ENCODE peak calls at places on chromosomes 11 and 22, in five cellular contexts. One of them, this sample, is unnamed. For H3K9me2, the result is how much of the 10 kb centered on the place peaks cover.

GRCh38 chr11:122463530-122463929 is 192.0 kb upstream of the UBASH3B start:
- DNase-seq in GM23338: no peak
- DNase-seq in PC-3: no peak
- DNase-seq in HCT116: no peak
- DNase-seq in MM.1S: no peak
- DNase-seq in this sample: no peak

GRCh38 chr11:74319139-74319538 is 7.7 kb upstream of the P4HA3 start:
- DNase-seq in MM.1S: no peak
- DNase-seq in GM23338: no peak
- DNase-seq in PC-3: peak
- DNase-seq in HCT116: no peak
- DNase-seq in this sample: no peak

GRCh38 chr11:1978865-1979473 is 18.7 kb downstream of the H19 start:
- DNase-seq in PC-3: no peak
- DNase-seq in MM.1S: no peak
- DNase-seq in GM23338: no peak
- DNase-seq in HCT116: no peak
- DNase-seq in this sample: no peak

GRCh38 chr11:64444838-64445441 is 86.0 kb downstream of the RPS6KA4 start:
- DNase-seq in PC-3: peak
- DNase-seq in MM.1S: no peak
- DNase-seq in GM23338: peak
- DNase-seq in HCT116: peak
- DNase-seq in this sample: peak

GRCh38 chr22:37330200-37331033 is 48.1 kb downstream of the CYTH4 start:
- DNase-seq in GM23338: peak
- DNase-seq in MM.1S: peak
- DNase-seq in HCT116: peak
- DNase-seq in PC-3: peak
- DNase-seq in this sample: peak

GRCh38 chr22:19615001-19615461 is 90.8 kb upstream of the CLDN5 start:
- DNase-seq in PC-3: no peak
- DNase-seq in MM.1S: no peak
- DNase-seq in HCT116: no peak
- DNase-seq in GM23338: no peak
- DNase-seq in this sample: peak

GRCh38 chr11:6248248-6248647 is 9.4 kb downstream of the CNGA4 start:
- DNase-seq in PC-3: no peak
- DNase-seq in MM.1S: no peak
- DNase-seq in HCT116: no peak
- DNase-seq in GM23338: no peak
- DNase-seq in this sample: no peak

GRCh38 chr22:26642465-26643367 is 14.7 kb upstream of the MIAT start:
- DNase-seq in PC-3: no peak
- DNase-seq in HCT116: no peak
- DNase-seq in GM23338: peak
- DNase-seq in MM.1S: peak
- DNase-seq in this sample: peak

GRCh38 chr11:120956710-120957500 is 67.0 kb upstream of the TBCEL start:
- DNase-seq in HCT116: no peak
- DNase-seq in GM23338: peak
- DNase-seq in MM.1S: peak
- DNase-seq in PC-3: no peak
- DNase-seq in this sample: peak

GRCh38 chr11:35367491-35367890 is 51.9 kb downstream of the SLC1A2 start:
- DNase-seq in MM.1S: no peak
- DNase-seq in PC-3: peak
- DNase-seq in HCT116: no peak
- DNase-seq in GM23338: no peak
- DNase-seq in this sample: no peak

GRCh38 chr11:85918910-85919794 is 64.0 kb downstream of the CCDC83 start:
- DNase-seq in GM23338: no peak
- DNase-seq in HCT116: no peak
- DNase-seq in PC-3: no peak
- DNase-seq in MM.1S: no peak
- DNase-seq in this sample: no peak

GRCh38 chr11:61071208-61071681 is 31.0 kb upstream of the CD5 start:
- DNase-seq in GM23338: no peak
- DNase-seq in MM.1S: no peak
- DNase-seq in HCT116: no peak
- DNase-seq in PC-3: no peak
- DNase-seq in this sample: peak

GRCh38 chr11:3132831-3133455 is 32.2 kb downstream of the OSBPL5 start:
- DNase-seq in GM23338: no peak
- DNase-seq in PC-3: no peak
- DNase-seq in HCT116: no peak
- DNase-seq in MM.1S: no peak
- DNase-seq in this sample: no peak

GRCh38 chr11:24589064-24589463 is 92.2 kb downstream of the LUZP2 start:
- DNase-seq in HCT116: no peak
- DNase-seq in GM23338: no peak
- DNase-seq in MM.1S: no peak
- DNase-seq in PC-3: no peak
- DNase-seq in this sample: no peak

GRCh38 chr22:23856721-23857605 is 712 bp upstream of the SLC2A11 start:
- DNase-seq in HCT116: no peak
- DNase-seq in PC-3: no peak
- DNase-seq in GM23338: peak
- DNase-seq in MM.1S: peak
- DNase-seq in this sample: peak

GRCh38 chr11:134244593-134244992 is 8.6 kb downstream of the THYN1 start:
- DNase-seq in HCT116: no peak
- DNase-seq in MM.1S: peak
- DNase-seq in PC-3: peak
- DNase-seq in GM23338: peak
- DNase-seq in this sample: peak

GRCh38 chr11:69601346-69601975 is 39.5 kb upstream of the CCND1 start:
- DNase-seq in GM23338: no peak
- DNase-seq in HCT116: no peak
- DNase-seq in PC-3: no peak
- DNase-seq in MM.1S: no peak
- DNase-seq in this sample: no peak

GRCh38 chr22:44395116-44396005 is 82.6 kb upstream of the SHISAL1 start:
- DNase-seq in GM23338: no peak
- DNase-seq in HCT116: no peak
- DNase-seq in PC-3: no peak
- DNase-seq in MM.1S: no peak
- DNase-seq in this sample: no peak

GRCh38 chr11:66970808-66971442 is 4.2 kb upstream of the C11orf86 start:
- DNase-seq in GM23338: no peak
- DNase-seq in PC-3: peak
- DNase-seq in MM.1S: no peak
- DNase-seq in HCT116: peak
- DNase-seq in this sample: no peak

GRCh38 chr11:59144096-59144495 is 1.4 kb downstream of the FAM111A start:
- DNase-seq in GM23338: no peak
- DNase-seq in HCT116: no peak
- DNase-seq in PC-3: peak
- DNase-seq in MM.1S: no peak
- DNase-seq in this sample: peak

GRCh38 chr11:96664108-96664507 is 274.3 kb downstream of the JRKL start:
- DNase-seq in HCT116: no peak
- DNase-seq in GM23338: no peak
- DNase-seq in PC-3: no peak
- DNase-seq in MM.1S: no peak
- DNase-seq in this sample: no peak

GRCh38 chr11:128924109-128924508 is 18.6 kb downstream of the TP53AIP1 start:
- DNase-seq in HCT116: no peak
- DNase-seq in PC-3: no peak
- DNase-seq in MM.1S: no peak
- DNase-seq in GM23338: no peak
- DNase-seq in this sample: no peak

GRCh38 chr11:9003573-9004309 is at the start of gene NRIP3:
- DNase-seq in GM23338: peak
- DNase-seq in HCT116: no peak
- DNase-seq in PC-3: no peak
- DNase-seq in MM.1S: no peak
- DNase-seq in this sample: no peak

GRCh38 chr11:9745411-9746211 is 81.7 kb downstream of the SWAP70 start:
- DNase-seq in PC-3: no peak
- DNase-seq in HCT116: no peak
- DNase-seq in GM23338: no peak
- DNase-seq in MM.1S: no peak
- DNase-seq in this sample: peak

GRCh38 chr22:46051646-46052045 is 74.7 kb upstream of the WNT7B start:
- DNase-seq in HCT116: no peak
- DNase-seq in MM.1S: no peak
- DNase-seq in GM23338: no peak
- DNase-seq in PC-3: no peak
- DNase-seq in this sample: no peak

GRCh38 chr22:50714631-50715179 is 23.3 kb upstream of the ACR start:
- DNase-seq in HCT116: no peak
- DNase-seq in PC-3: no peak
- DNase-seq in MM.1S: no peak
- DNase-seq in GM23338: no peak
- DNase-seq in this sample: no peak

GRCh38 chr22:46056169-46057041 is 79.4 kb upstream of the WNT7B start:
- DNase-seq in PC-3: peak
- DNase-seq in HCT116: no peak
- DNase-seq in GM23338: no peak
- DNase-seq in MM.1S: no peak
- DNase-seq in this sample: peak

GRCh38 chr22:23071163-23072034 is 1.1 kb downstream of the GNAZ start:
- DNase-seq in PC-3: no peak
- DNase-seq in MM.1S: no peak
- DNase-seq in GM23338: no peak
- DNase-seq in HCT116: no peak
- DNase-seq in this sample: no peak

GRCh38 chr11:75924966-75925784 is 110.2 kb downstream of the UVRAG start:
- DNase-seq in PC-3: peak
- DNase-seq in HCT116: no peak
- DNase-seq in GM23338: no peak
- DNase-seq in MM.1S: no peak
- DNase-seq in this sample: no peak

GRCh38 chr22:34761111-34761510 is 304.8 kb upstream of the ISX start:
- DNase-seq in MM.1S: no peak
- DNase-seq in PC-3: no peak
- DNase-seq in GM23338: no peak
- DNase-seq in HCT116: no peak
- DNase-seq in this sample: no peak

GRCh38 chr11:108891909-108892511 is 227.1 kb downstream of the DDX10 start:
- DNase-seq in HCT116: no peak
- DNase-seq in GM23338: no peak
- DNase-seq in PC-3: no peak
- DNase-seq in MM.1S: no peak
- DNase-seq in this sample: no peak
- H3K9me2 ChIP-seq in HCT116: under half
- H3K9me2 ChIP-seq in GM23338: under half
- H3K9me2 ChIP-seq in PC-3: under half
- H3K9me2 ChIP-seq in MM.1S: under half
- H3K9me2 ChIP-seq in this sample: under half

GRCh38 chr22:29031236-29031982 is 30.2 kb downstream of the C22orf31 start:
- DNase-seq in GM23338: peak
- DNase-seq in MM.1S: no peak
- DNase-seq in HCT116: peak
- DNase-seq in PC-3: peak
- DNase-seq in this sample: no peak
- TF ChIP-seq CTCF in GM23338: peak
- TF ChIP-seq CTCF in MM.1S: no peak
- TF ChIP-seq CTCF in HCT116: peak
- TF ChIP-seq CTCF in PC-3: no peak
- TF ChIP-seq CTCF in this sample: no peak

GRCh38 chr11:114412946-114413345 is 12.5 kb downstream of the RBM7 start:
- DNase-seq in PC-3: no peak
- DNase-seq in MM.1S: no peak
- DNase-seq in GM23338: peak
- DNase-seq in HCT116: no peak
- DNase-seq in this sample: no peak

GRCh38 chr11:114416441-114416928 is 16.0 kb downstream of the RBM7 start:
- DNase-seq in HCT116: no peak
- DNase-seq in GM23338: no peak
- DNase-seq in PC-3: peak
- DNase-seq in MM.1S: no peak
- DNase-seq in this sample: no peak

DNA sequence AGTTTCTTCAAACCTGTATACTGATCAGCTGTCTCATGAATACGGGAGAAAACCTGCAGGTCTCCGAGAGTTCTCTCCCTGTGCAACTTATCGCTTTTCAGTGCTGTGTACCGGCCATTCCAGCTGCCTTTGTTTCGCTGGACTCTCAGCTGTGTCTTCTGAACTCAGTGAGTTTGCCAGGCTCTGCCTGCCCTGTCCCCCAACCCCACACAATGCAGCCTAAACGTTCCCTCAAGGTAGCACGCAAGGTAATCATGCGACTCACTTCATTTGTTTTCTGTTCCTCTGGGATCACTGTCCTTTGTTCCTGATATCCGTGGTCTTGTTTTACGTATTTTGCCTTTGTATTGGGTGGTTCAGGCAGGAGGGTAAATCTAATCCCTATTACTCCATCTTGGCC is 13.5 kb downstream of the RBM7 start:
- DNase-seq in MM.1S: no peak
- DNase-seq in PC-3: no peak
- DNase-seq in GM23338: peak
- DNase-seq in HCT116: no peak
- DNase-seq in this sample: no peak
- TF ChIP-seq EZH2phosphoT487 in MM.1S: no peak
- TF ChIP-seq EZH2phosphoT487 in PC-3: no peak
- TF ChIP-seq EZH2phosphoT487 in GM23338: no peak
- TF ChIP-seq EZH2phosphoT487 in HCT116: no peak
- TF ChIP-seq EZH2phosphoT487 in this sample: no peak

GRCh38 chr11:71498091-71498490 is 29.0 kb upstream of the KRTAP5-7 start:
- DNase-seq in PC-3: no peak
- DNase-seq in GM23338: no peak
- DNase-seq in HCT116: no peak
- DNase-seq in MM.1S: no peak
- DNase-seq in this sample: no peak
- H3K9me2 ChIP-seq in PC-3: under half
- H3K9me2 ChIP-seq in GM23338: under half
- H3K9me2 ChIP-seq in HCT116: under half
- H3K9me2 ChIP-seq in MM.1S: under half
- H3K9me2 ChIP-seq in this sample: under half